ENCODE peak calls at places on chromosome 21, in ten cellular contexts. Y, Q, K, C, F, M, D, P, J and U are unnamed samples.

GRCh38 chr21:32532636-32533035 is 52.7 kb downstream of the TCP10L start:
- DNase-seq in Y (no peak), Q (no peak), K (no peak), C (no peak), F (no peak), M (no peak), D (no peak), P (no peak), J (no peak), U (no peak)

GRCh38 chr21:45011426-45011825 is 63.0 kb upstream of the ADARB1 start:
- DNase-seq in Y (no peak), Q (no peak), K (no peak), C (no peak), F (no peak), M (no peak), D (no peak), P (peak; percentile 9), J (no peak), U (no peak)

GRCh38 chr21:23694396-23694795 is 1912.9 kb downstream of the MRPL39 start:
- DNase-seq in Y (no peak), Q (no peak), K (no peak), C (no peak), F (no peak), M (no peak), D (no peak), P (no peak), J (no peak), U (no peak)

GRCh38 chr21:33208534-33208933 is 21.2 kb upstream of the IFNAR2 start:
- DNase-seq in Y (no peak), Q (no peak), K (no peak), C (peak; percentile 19), F (no peak), M (no peak), D (no peak), P (no peak), J (no peak), U (no peak)

GRCh38 chr21:35637431-35637830 is 422.9 kb downstream of the SETD4 start:
- DNase-seq in Y (no peak), Q (peak; percentile 38), K (no peak), C (no peak), F (no peak), M (no peak), D (no peak), P (no peak), J (no peak), U (peak; percentile 57)

GRCh38 chr21:31161157-31161556 is 122.9 kb upstream of the KRTAP19-8 start:
- DNase-seq in Y (no peak), Q (no peak), K (no peak), C (no peak), F (no peak), M (no peak), D (no peak), P (no peak), J (peak; percentile 16), U (peak; percentile 50)

GRCh38 chr21:42145569-42146250 is 73.2 kb upstream of the ABCG1 start:
- DNase-seq in Y (peak; percentile 67), Q (peak; percentile 59), K (peak; percentile 75), C (peak; percentile 39), F (peak; percentile 84), M (peak; percentile 73), D (peak; percentile 63), P (peak; percentile 60), J (peak; percentile 64), U (no peak)

GRCh38 chr21:33152228-33153130 is 77.3 kb upstream of the IFNAR2 start:
- DNase-seq in Y (no peak), Q (no peak), K (no peak), C (no peak), F (no peak), M (no peak), D (no peak), P (no peak), J (peak; percentile 7), U (no peak)

GRCh38 chr21:41234574-41234973 is 66.6 kb downstream of the BACE2 start:
- DNase-seq in Y (no peak), Q (no peak), K (peak; percentile 55), C (no peak), F (no peak), M (no peak), D (no peak), P (no peak), J (no peak), U (no peak)

GRCh38 chr21:26280715-26281310 is 110.2 kb upstream of the APP start:
- DNase-seq in Y (no peak), Q (no peak), K (no peak), C (no peak), F (no peak), M (no peak), D (no peak), P (no peak), J (no peak), U (no peak)